ENCODE peak calls at places on chromosome 2, in six cellular contexts. I is left ventricle myocardium inferior, G is PC-3, L is colonic mucosa, W is BJ, C is foreskin fibroblast. H is an unnamed sample.

GRCh38 chr2:108278631-108279030 is 10.1 kb upstream of the SULT1C2 start:
- DNase-seq in C (no peak), W (no peak), L (no peak), I (no peak), G (no peak), H (peak; percentile 4)

GRCh38 chr2:241010531-241011295 is 12.3 kb downstream of the SNED1 start:
- DNase-seq in G (no peak), L (no peak), C (no peak), I (no peak), W (no peak), H (no peak)

GRCh38 chr2:133957724-133958123 is 296.1 kb upstream of the MGAT5 start:
- DNase-seq in W (no peak), C (no peak), I (no peak), G (no peak), L (no peak), H (no peak)

GRCh38 chr2:218954541-218955300 is 4.7 kb upstream of the CDK5R2 start:
- DNase-seq in C (no peak), G (no peak), L (no peak), I (no peak), W (no peak), H (no peak)

GRCh38 chr2:98269274-98269673 is 77.0 kb upstream of the CNGA3 start:
- DNase-seq in W (no peak), L (peak; percentile 61), G (peak; percentile 72), I (no peak), C (peak; percentile 39), H (peak; percentile 66)

GRCh38 chr2:168802825-168803726 is 639 bp downstream of the NOSTRIN start:
- DNase-seq in I (no peak), L (no peak), C (no peak), W (no peak), G (peak; percentile 29), H (no peak)

GRCh38 chr2:112728384-112729175 is 7.8 kb downstream of the NT5DC4 start:
- DNase-seq in W (no peak), C (no peak), I (no peak), G (no peak), L (no peak), H (no peak)

GRCh38 chr2:176763871-176764404 is 448.7 kb upstream of the HNRNPA3 start:
- DNase-seq in I (no peak), L (no peak), W (no peak), G (no peak), C (no peak), H (no peak)

GRCh38 chr2:234917245-234917975 is 34.4 kb upstream of the SH3BP4 start:
- DNase-seq in I (no peak), G (no peak), C (no peak), W (no peak), L (no peak), H (peak; percentile 46)

GRCh38 chr2:38074775-38075435 is 1.0 kb downstream of the CYP1B1 start:
- DNase-seq in I (peak; percentile 42), G (peak; percentile 39), L (no peak), W (no peak), C (peak; percentile 36), H (no peak)

GRCh38 chr2:224400174-224400810 is 1.6 kb downstream of the FAM124B start:
- DNase-seq in C (no peak), I (no peak), L (no peak), G (no peak), W (no peak), H (peak; percentile 33)

GRCh38 chr2:233329489-233330135 is 22.0 kb downstream of the SAG start:
- DNase-seq in I (no peak), W (no peak), G (no peak), L (no peak), C (no peak), H (no peak)

GRCh38 chr2:17615728-17616351 is 75.3 kb downstream of the VSNL1 start:
- DNase-seq in C (peak; percentile 53), G (peak; percentile 82), L (no peak), I (no peak), W (peak; percentile 18), H (no peak)

GRCh38 chr2:144511222-144511855 is 8.6 kb downstream of the ZEB2 start:
- DNase-seq in I (no peak), G (no peak), W (no peak), L (no peak), C (no peak), H (peak; percentile 42)

GRCh38 chr2:101533611-101534601 is 59.0 kb upstream of the RFX8 start:
- DNase-seq in C (no peak), L (no peak), W (no peak), I (no peak), G (no peak), H (no peak)

GRCh38 chr2:24978661-24979060 is 6.9 kb upstream of the DNAJC27 start:
- DNase-seq in C (no peak), W (no peak), L (no peak), G (no peak), I (no peak), H (no peak)

GRCh38 chr2:38529208-38529607 is 73.5 kb downstream of the HNRNPLL start:
- DNase-seq in G (no peak), L (no peak), I (no peak), C (no peak), W (no peak), H (no peak)

GRCh38 chr2:72148391-72148974 is 821 bp upstream of the CYP26B1 start:
- DNase-seq in C (no peak), W (no peak), G (no peak), I (peak; percentile 14), L (no peak), H (no peak)

GRCh38 chr2:135256531-135257258 is 204.6 kb downstream of the RAB3GAP1 start:
- DNase-seq in C (peak; percentile 44), W (no peak), G (peak; percentile 73), I (no peak), L (no peak), H (no peak)

GRCh38 chr2:239561448-239562001 is 160.7 kb upstream of the HDAC4 start:
- DNase-seq in C (peak; percentile 23), W (peak; percentile 41), L (no peak), G (no peak), I (peak; percentile 28), H (peak; percentile 85)

GRCh38 chr2:12929806-12930205 is 213.1 kb downstream of the TRIB2 start:
- DNase-seq in W (no peak), G (peak; percentile 89), C (no peak), L (no peak), I (no peak), H (no peak)

GRCh38 chr2:129707800-129708199 is 271.7 kb upstream of the RAB6C start:
- DNase-seq in C (no peak), I (no peak), G (no peak), W (no peak), L (no peak), H (no peak)

GRCh38 chr2:43114210-43114609 is 112.2 kb downstream of the ZFP36L2 start:
- DNase-seq in L (no peak), G (peak; percentile 86), W (no peak), I (no peak), C (no peak), H (no peak)

GRCh38 chr2:100013892-100014677 is 128.3 kb downstream of the AFF3 start:
- DNase-seq in G (peak; percentile 80), C (peak; percentile 82), W (peak; percentile 93), I (peak; percentile 62), L (no peak), H (peak; percentile 95)

GRCh38 chr2:57515366-57515765 is 531.2 kb upstream of the VRK2 start:
- DNase-seq in G (peak; percentile 82), I (no peak), W (no peak), C (no peak), L (no peak), H (no peak)

GRCh38 chr2:70003093-70003830 is 41.8 kb upstream of the ASPRV1 start:
- DNase-seq in C (no peak), W (no peak), G (no peak), L (no peak), I (no peak), H (no peak)

GRCh38 chr2:219060821-219061791 is at the start of gene IHH:
- DNase-seq in I (no peak), W (no peak), C (no peak), L (peak; percentile 89), G (peak; percentile 21), H (peak; percentile 6)

GRCh38 chr2:74887961-74888670 is 54.2 kb downstream of the HK2 start:
- DNase-seq in W (no peak), C (peak; percentile 51), L (no peak), I (no peak), G (peak; percentile 89), H (no peak)

GRCh38 chr2:220811952-220812570 is 760.0 kb downstream of the EPHA4 start:
- DNase-seq in G (peak; percentile 87), L (no peak), I (no peak), C (no peak), W (peak; percentile 16), H (no peak)

GRCh38 chr2:180840641-180841040 is 139.8 kb upstream of the UBE2E3 start:
- DNase-seq in L (no peak), W (no peak), C (no peak), I (no peak), G (no peak), H (no peak)

GRCh38 chr2:235492850-235493344 is 946 bp upstream of the AGAP1 start:
- DNase-seq in G (no peak), W (no peak), I (no peak), C (no peak), L (no peak), H (no peak)

GRCh38 chr2:189297446-189297845 is 117.9 kb upstream of the COL5A2 start:
- DNase-seq in W (no peak), I (no peak), L (no peak), G (no peak), C (peak; percentile 41), H (peak; percentile 52)

DNA sequence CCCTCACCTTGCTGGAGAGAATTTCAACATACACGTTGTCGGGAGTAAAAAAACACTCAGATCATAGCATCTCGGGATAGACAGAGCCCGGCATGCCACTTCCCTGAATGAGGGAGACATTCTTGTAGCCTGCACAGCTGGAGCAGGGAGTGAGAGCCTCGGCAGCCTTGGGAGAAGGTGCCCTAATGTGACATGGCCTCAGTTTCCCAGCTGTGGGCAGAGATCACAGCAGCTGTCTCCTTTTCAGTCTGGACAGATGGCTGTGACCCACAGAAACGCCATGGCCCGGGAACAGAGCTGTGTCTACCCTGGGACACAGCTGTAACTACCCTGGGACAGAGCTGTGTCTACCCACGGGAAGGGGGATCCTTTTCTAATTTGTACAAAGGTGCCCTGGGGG is 55.9 kb downstream of the HS1BP3 start:
- DNase-seq in L (no peak), G (no peak), W (no peak), C (no peak), I (no peak), H (no peak)
- H3K4me3 ChIP-seq in L (no peak overlapping the region), G (no peak overlapping the region), W (no peak overlapping the region), C (no peak overlapping the region), I (no peak overlapping the region), H (no peak overlapping the region)

GRCh38 chr2:1588994-1589611 is 155.2 kb downstream of the PXDN start:
- DNase-seq in W (no peak), G (no peak), L (no peak), C (no peak), I (no peak), H (peak; percentile 71)
- TF ChIP-seq CTCF in W (no peak), G (peak; percentile 9), L (no peak), C (no peak), I (no peak), H (peak; percentile 28)

DNA sequence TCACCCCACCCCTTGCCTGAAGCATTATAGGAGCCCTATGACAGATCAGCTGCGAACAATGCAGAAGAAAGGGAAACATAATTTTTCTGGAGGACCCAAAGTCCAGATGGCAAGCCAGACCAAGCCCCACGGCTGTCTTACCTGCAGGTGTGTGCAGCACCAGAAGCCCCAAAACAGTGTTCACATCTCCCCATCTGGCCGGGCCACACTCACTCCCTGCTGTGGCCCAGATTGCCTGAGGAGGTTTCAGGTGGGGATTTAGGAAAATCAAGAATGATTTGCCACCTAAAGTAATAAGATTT is 11.7 kb upstream of the STK17B start:
- DNase-seq in C (no peak), G (no peak), I (no peak), L (no peak), W (no peak), H (no peak)
- H3K4me3 ChIP-seq in C (no peak overlapping the region), G (no peak overlapping the region), I (no peak overlapping the region), L (no peak overlapping the region), W (no peak overlapping the region), H (no peak overlapping the region)

GRCh38 chr2:95283562-95283961 is 9.3 kb downstream of the PROM2 start:
- DNase-seq in W (no peak), I (no peak), L (no peak), G (no peak), C (no peak), H (no peak)
- TF ChIP-seq CTCF in W (no peak), I (no peak), L (no peak), G (no peak), C (no peak), H (no peak)

H was measured in fibroblast of villous mesenchyme.